ENCODE peak calls at places on chromosomes 5 and 9, in five cellular contexts. B, U, T, J and Q are unnamed samples.

GRCh38 chr9:35042081-35042604 is 30.3 kb downstream of the VCP start:
- DNase-seq in B (peak), U (peak), T (no peak), J (peak), Q (no peak)

GRCh38 chr5:143642791-143643190 is 169.2 kb upstream of the HMHB1 start:
- DNase-seq in B (no peak), U (peak), T (no peak), J (peak), Q (no peak)

GRCh38 chr9:32886021-32886420 is 102.7 kb downstream of the TMEM215 start:
- DNase-seq in B (no peak), U (no peak), T (no peak), J (peak), Q (no peak)

GRCh38 chr5:135814254-135814653 is 20.2 kb upstream of the SLC25A48 start:
- DNase-seq in B (no peak), U (no peak), T (no peak), J (no peak), Q (no peak)

GRCh38 chr9:18115131-18115530 is 358.8 kb upstream of the ADAMTSL1 start:
- DNase-seq in B (no peak), U (no peak), T (no peak), J (no peak), Q (no peak)

GRCh38 chr9:14769235-14769580 is 46.7 kb upstream of the CER1 start:
- DNase-seq in B (no peak), U (peak), T (no peak), J (no peak), Q (no peak)

GRCh38 chr5:10635861-10636350 is 72.0 kb downstream of the ANKRD33B start:
- DNase-seq in B (no peak), U (no peak), T (no peak), J (no peak), Q (no peak)

GRCh38 chr5:132136906-132137305 is 63.3 kb downstream of the CSF2 start:
- DNase-seq in B (no peak), U (peak), T (no peak), J (peak), Q (no peak)

GRCh38 chr5:2132497-2132847 is 249.7 kb upstream of the IRX4 start:
- DNase-seq in B (no peak), U (no peak), T (no peak), J (no peak), Q (no peak)

GRCh38 chr9:127193483-127193882 is 71.0 kb upstream of the ANGPTL2 start:
- DNase-seq in B (no peak), U (no peak), T (no peak), J (no peak), Q (no peak)

GRCh38 chr5:1930880-1931589 is 48.3 kb upstream of the IRX4 start:
- DNase-seq in B (no peak), U (no peak), T (no peak), J (no peak), Q (peak)

GRCh38 chr5:139138109-139138508 is 60.1 kb downstream of the SIL1 start:
- DNase-seq in B (no peak), U (peak), T (no peak), J (no peak), Q (no peak)

GRCh38 chr9:133990366-133991210 is 1.5 kb downstream of the VAV2 start:
- DNase-seq in B (peak), U (peak), T (peak), J (peak), Q (peak)

GRCh38 chr9:109913461-109913810 is 133.4 kb downstream of the PALM2AKAP2 start:
- DNase-seq in B (no peak), U (peak), T (no peak), J (no peak), Q (no peak)

GRCh38 chr9:109912082-109912581 is 132.1 kb downstream of the PALM2AKAP2 start:
- DNase-seq in B (no peak), U (peak), T (no peak), J (peak), Q (no peak)

GRCh38 chr9:109910616-109911568 is 130.9 kb downstream of the PALM2AKAP2 start:
- DNase-seq in B (peak), U (peak), T (peak), J (peak), Q (no peak)

GRCh38 chr9:109914280-109915027 is 134.5 kb downstream of the PALM2AKAP2 start:
- DNase-seq in B (no peak), U (peak), T (no peak), J (peak), Q (no peak)

GRCh38 chr9:109912726-109913460 is 132.9 kb downstream of the PALM2AKAP2 start:
- DNase-seq in B (no peak), U (peak), T (peak), J (no peak), Q (no peak)
- H3K4me3 ChIP-seq in B (no peak), U (no peak), T (no peak), J (no peak), Q (no peak)

DNA sequence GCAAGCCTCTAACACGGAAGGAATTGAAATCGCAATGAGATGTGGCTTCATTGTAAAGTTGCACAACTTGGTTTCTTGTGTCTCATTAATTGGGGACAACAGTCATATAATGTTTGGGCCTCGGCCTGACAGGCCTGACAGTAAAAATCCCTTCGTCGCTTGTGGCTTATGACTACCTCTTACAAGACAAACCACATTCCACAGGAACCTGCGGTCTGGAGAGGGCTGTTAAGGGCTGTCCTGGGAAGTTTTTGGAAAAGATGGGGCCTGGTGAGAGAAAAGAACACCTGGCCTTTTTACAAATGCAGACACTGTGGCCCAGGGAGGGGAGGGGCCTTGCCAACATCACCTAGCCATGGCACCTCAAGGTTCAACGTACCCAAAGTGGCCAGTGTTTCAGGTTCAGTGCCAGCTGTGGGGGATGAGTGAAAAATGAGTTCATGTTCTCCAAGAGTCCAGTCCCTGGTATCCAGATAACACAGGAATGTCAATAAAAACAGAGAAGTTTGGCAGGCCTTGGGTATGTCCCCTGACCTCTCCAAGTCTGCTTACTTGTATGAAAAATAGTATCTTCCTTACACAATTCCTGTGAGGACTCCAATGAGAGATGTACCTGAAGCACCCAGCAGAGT is 22.2 kb downstream of the SHB start:
- DNase-seq in B (peak), U (peak), T (no peak), J (no peak), Q (no peak)
- H3K4me3 ChIP-seq in B (no peak), U (no peak), T (no peak), J (no peak), Q (no peak)

GRCh38 chr5:180330270-180330648 is 22.9 kb downstream of the GFPT2 start:
- DNase-seq in B (no peak), U (no peak), T (no peak), J (no peak), Q (no peak)

GRCh38 chr5:180332861-180333260 is 20.3 kb downstream of the GFPT2 start:
- DNase-seq in B (no peak), U (no peak), T (no peak), J (no peak), Q (no peak)

GRCh38 chr5:180332051-180332517 is 21.1 kb downstream of the GFPT2 start:
- DNase-seq in B (no peak), U (peak), T (no peak), J (no peak), Q (no peak)

GRCh38 chr5:180330810-180331646 is 22.1 kb downstream of the GFPT2 start:
- DNase-seq in B (peak), U (peak), T (no peak), J (peak), Q (peak)

DNA sequence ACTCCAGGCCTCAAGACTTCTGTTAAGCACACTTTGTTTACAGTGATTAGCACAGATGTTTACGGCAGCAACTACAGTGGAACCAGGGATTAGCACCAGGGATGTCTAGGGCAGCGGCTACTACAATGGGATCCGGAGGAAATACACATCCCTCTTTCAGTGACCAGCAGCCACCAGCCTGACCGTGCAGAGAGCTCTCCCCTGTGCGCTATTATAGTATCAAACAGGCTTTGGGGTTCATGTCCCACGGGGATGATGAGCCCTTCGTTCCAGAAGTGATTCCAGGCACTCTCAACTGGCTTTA is 21.5 kb downstream of the GFPT2 start:
- DNase-seq in B (no peak), U (no peak), T (no peak), J (no peak), Q (no peak)
- H3K4me3 ChIP-seq in B (no peak), U (no peak), T (no peak), J (no peak), Q (no peak)

DNA sequence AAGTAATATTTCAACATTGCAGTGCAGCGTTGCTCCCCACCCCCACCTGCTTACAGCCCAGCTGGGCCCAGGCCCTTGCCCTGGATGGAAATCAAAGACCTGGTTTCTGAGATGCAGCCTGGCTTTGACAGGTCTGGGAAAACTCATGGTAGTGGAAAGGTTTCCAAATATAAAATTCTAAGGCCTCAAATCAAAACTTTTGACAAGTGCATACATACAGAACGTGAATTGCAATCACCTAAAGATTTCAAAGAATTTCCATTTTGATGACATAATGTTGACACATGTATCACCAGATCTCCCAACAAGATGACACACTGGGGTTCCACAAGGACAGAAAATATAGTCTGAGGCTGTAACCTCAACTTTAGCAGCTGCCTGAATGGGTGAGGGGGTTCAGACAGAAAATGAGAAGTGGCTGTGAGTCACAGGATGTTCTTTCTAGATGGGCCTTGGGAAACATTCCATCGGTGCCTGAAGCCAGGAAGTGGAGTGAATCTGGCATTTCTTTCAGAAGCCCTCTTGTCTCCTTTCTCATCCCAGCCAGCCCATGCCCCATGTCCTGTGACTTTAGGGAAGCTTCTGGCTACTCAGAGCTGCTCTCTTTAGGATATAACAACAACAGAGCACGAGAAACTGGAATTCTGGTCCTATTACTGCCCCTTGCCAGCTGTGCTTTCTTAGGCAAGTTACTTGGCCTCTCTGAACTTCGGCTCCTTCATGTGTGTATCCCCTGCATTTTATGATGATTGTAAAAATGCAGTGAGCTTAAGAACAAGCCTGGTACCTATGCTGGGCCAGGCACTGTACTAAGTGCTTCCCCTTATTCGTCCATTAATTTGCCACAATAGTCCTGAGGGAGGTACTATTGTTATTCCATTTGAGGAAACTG is 54.8 kb downstream of the ABCA1 start:
- DNase-seq in B (peak), U (peak), T (peak), J (peak), Q (peak)
- H3K4me3 ChIP-seq in B (no peak), U (no peak), T (no peak), J (no peak), Q (no peak)